ENCODE peak calls at places on chromosomes 11 and 22, in four cellular contexts. R, Y, W and G are unnamed samples.
A peak's percentile ranks its signal among the peaks of the same experiment; 100 is the strongest.

GRCh38 chr22:39995346-39996252 is 845 bp downstream of the FAM83F start:
- DNase-seq in W (no peak), R (no peak), Y (no peak), G (no peak)

GRCh38 chr11:119852741-119853140 is 123.7 kb upstream of the NECTIN1 start:
- DNase-seq in R (no peak), W (no peak), Y (no peak), G (no peak)

GRCh38 chr11:74592063-74592440 is 330 bp upstream of the POLD3 start:
- DNase-seq in Y (no peak), R (no peak), W (no peak), G (no peak)

GRCh38 chr11:76657824-76658170 is 12.8 kb downstream of the LRRC32 start:
- DNase-seq in R (no peak), Y (no peak), W (no peak), G (no peak)

GRCh38 chr11:102850973-102851745 is 7.8 kb upstream of the MMP3 start:
- DNase-seq in R (no peak), W (no peak), Y (no peak), G (peak; percentile 93)

GRCh38 chr11:17921620-17922473 is 91.0 kb downstream of the SERGEF start:
- DNase-seq in Y (no peak), R (no peak), W (peak; percentile 74), G (peak; percentile 71)

GRCh38 chr11:6248248-6248647 is 9.4 kb downstream of the CNGA4 start:
- DNase-seq in W (peak; percentile 29), R (no peak), Y (no peak), G (peak; percentile 38)

GRCh38 chr11:18394928-18395734 is 768 bp downstream of the LDHA start:
- DNase-seq in Y (no peak), R (peak; percentile 11), W (no peak), G (no peak)

GRCh38 chr11:35214792-35215193 is 75.8 kb downstream of the CD44 start:
- DNase-seq in R (no peak), W (peak; percentile 86), Y (no peak), G (peak; percentile 98)

GRCh38 chr11:84420261-84420660 is 1134.1 kb upstream of the CCDC90B start:
- DNase-seq in Y (no peak), R (no peak), W (no peak), G (no peak)

GRCh38 chr11:87114093-87114492 is 76.4 kb downstream of the TMEM135 start:
- DNase-seq in W (peak; percentile 0), Y (no peak), R (no peak), G (no peak)